ENCODE peak calls at places on chromosomes 4 and X, in five cellular contexts. One of them, this sample, is unnamed.

GRCh38 chrX:44733931-44734330 is 109.9 kb upstream of the DUSP21 start:
- DNase-seq in A549: no peak
- DNase-seq in tibial nerve: no peak
- DNase-seq in testis: no peak
- DNase-seq in ovary: no peak
- DNase-seq in this sample: no peak

GRCh38 chr4:68368566-68369473 is 18.9 kb upstream of the YTHDC1 start:
- DNase-seq in A549: peak; percentile 19
- DNase-seq in tibial nerve: no peak
- DNase-seq in testis: no peak
- DNase-seq in ovary: no peak
- DNase-seq in this sample: no peak

GRCh38 chrX:7169627-7170026 is 21.7 kb upstream of the PUDP start:
- DNase-seq in A549: no peak
- DNase-seq in tibial nerve: no peak
- DNase-seq in testis: no peak
- DNase-seq in ovary: no peak
- DNase-seq in this sample: no peak

GRCh38 chr4:142406051-142406549 is 440.0 kb downstream of the INPP4B start:
- DNase-seq in A549: peak; percentile 40
- DNase-seq in tibial nerve: no peak
- DNase-seq in testis: no peak
- DNase-seq in ovary: no peak
- DNase-seq in this sample: peak; percentile 9

GRCh38 chr4:189786447-189786846 is 154.2 kb upstream of the FRG1 start:
- DNase-seq in A549: no peak
- DNase-seq in tibial nerve: no peak
- DNase-seq in testis: no peak
- DNase-seq in ovary: no peak
- DNase-seq in this sample: no peak

GRCh38 chr4:95742179-95742578 is 97.7 kb upstream of the PDHA2 start:
- DNase-seq in A549: no peak
- DNase-seq in tibial nerve: no peak
- DNase-seq in testis: no peak
- DNase-seq in ovary: no peak
- DNase-seq in this sample: no peak

GRCh38 chr4:184824776-184825393 is 883 bp downstream of the ACSL1 start:
- DNase-seq in A549: no peak
- DNase-seq in tibial nerve: no peak
- DNase-seq in testis: no peak
- DNase-seq in ovary: no peak
- DNase-seq in this sample: no peak

GRCh38 chr4:156475322-156475721 is 496.3 kb downstream of the PDGFC start:
- DNase-seq in A549: peak; percentile 21
- DNase-seq in tibial nerve: no peak
- DNase-seq in testis: no peak
- DNase-seq in ovary: no peak
- DNase-seq in this sample: peak; percentile 3

GRCh38 chrX:150854856-150855255 is 43.6 kb downstream of the CD99L2 start:
- DNase-seq in A549: no peak
- DNase-seq in tibial nerve: no peak
- DNase-seq in testis: no peak
- DNase-seq in ovary: no peak
- DNase-seq in this sample: no peak

GRCh38 chr4:140690093-140690492 is 66.1 kb downstream of the TBC1D9 start:
- DNase-seq in A549: no peak
- DNase-seq in tibial nerve: no peak
- DNase-seq in testis: no peak
- DNase-seq in ovary: no peak
- DNase-seq in this sample: no peak

GRCh38 chr4:95068818-95069478 is 311.2 kb downstream of the BMPR1B start:
- DNase-seq in A549: no peak
- DNase-seq in tibial nerve: no peak
- DNase-seq in testis: no peak
- DNase-seq in ovary: no peak
- DNase-seq in this sample: no peak

GRCh38 chrX:72735561-72735960 is 21.5 kb upstream of the PHKA1 start:
- DNase-seq in A549: no peak
- DNase-seq in tibial nerve: no peak
- DNase-seq in testis: no peak
- DNase-seq in ovary: no peak
- DNase-seq in this sample: no peak

GRCh38 chrX:49919617-49920016 is 2.8 kb upstream of the CLCN5 start:
- DNase-seq in A549: peak; percentile 14
- DNase-seq in tibial nerve: peak; percentile 41
- DNase-seq in testis: peak; percentile 68
- DNase-seq in ovary: peak; percentile 79
- DNase-seq in this sample: peak; percentile 58

GRCh38 chr4:67020079-67020807 is 525.1 kb downstream of the CENPC start:
- DNase-seq in A549: no peak
- DNase-seq in tibial nerve: no peak
- DNase-seq in testis: no peak
- DNase-seq in ovary: no peak
- DNase-seq in this sample: no peak

GRCh38 chrX:40092808-40093435 is 4.8 kb downstream of the BCOR start:
- DNase-seq in A549: no peak
- DNase-seq in tibial nerve: no peak
- DNase-seq in testis: no peak
- DNase-seq in ovary: no peak
- DNase-seq in this sample: no peak

GRCh38 chr4:147843162-147843561 is 111.3 kb downstream of the ARHGAP10 start:
- DNase-seq in A549: peak; percentile 30
- DNase-seq in tibial nerve: no peak
- DNase-seq in testis: no peak
- DNase-seq in ovary: no peak
- DNase-seq in this sample: no peak

GRCh38 chrX:132219343-132219768 is at the start of gene RAP2C:
- DNase-seq in A549: peak; percentile 82
- DNase-seq in tibial nerve: peak; percentile 80
- DNase-seq in testis: peak; percentile 85
- DNase-seq in ovary: peak; percentile 61
- DNase-seq in this sample: peak; percentile 84

GRCh38 chrX:132216806-132217202 is 2.4 kb downstream of the RAP2C start:
- DNase-seq in A549: peak; percentile 6
- DNase-seq in tibial nerve: no peak
- DNase-seq in testis: no peak
- DNase-seq in ovary: no peak
- DNase-seq in this sample: peak; percentile 61

GRCh38 chrX:132216283-132216682 is 3.0 kb downstream of the RAP2C start:
- DNase-seq in A549: no peak
- DNase-seq in tibial nerve: no peak
- DNase-seq in testis: no peak
- DNase-seq in ovary: no peak
- DNase-seq in this sample: no peak

GRCh38 chrX:132218100-132218807 is 993 bp downstream of the RAP2C start:
- DNase-seq in A549: peak; percentile 91
- DNase-seq in tibial nerve: peak; percentile 46
- DNase-seq in testis: peak; percentile 82
- DNase-seq in ovary: peak; percentile 83
- DNase-seq in this sample: peak; percentile 89

DNA sequence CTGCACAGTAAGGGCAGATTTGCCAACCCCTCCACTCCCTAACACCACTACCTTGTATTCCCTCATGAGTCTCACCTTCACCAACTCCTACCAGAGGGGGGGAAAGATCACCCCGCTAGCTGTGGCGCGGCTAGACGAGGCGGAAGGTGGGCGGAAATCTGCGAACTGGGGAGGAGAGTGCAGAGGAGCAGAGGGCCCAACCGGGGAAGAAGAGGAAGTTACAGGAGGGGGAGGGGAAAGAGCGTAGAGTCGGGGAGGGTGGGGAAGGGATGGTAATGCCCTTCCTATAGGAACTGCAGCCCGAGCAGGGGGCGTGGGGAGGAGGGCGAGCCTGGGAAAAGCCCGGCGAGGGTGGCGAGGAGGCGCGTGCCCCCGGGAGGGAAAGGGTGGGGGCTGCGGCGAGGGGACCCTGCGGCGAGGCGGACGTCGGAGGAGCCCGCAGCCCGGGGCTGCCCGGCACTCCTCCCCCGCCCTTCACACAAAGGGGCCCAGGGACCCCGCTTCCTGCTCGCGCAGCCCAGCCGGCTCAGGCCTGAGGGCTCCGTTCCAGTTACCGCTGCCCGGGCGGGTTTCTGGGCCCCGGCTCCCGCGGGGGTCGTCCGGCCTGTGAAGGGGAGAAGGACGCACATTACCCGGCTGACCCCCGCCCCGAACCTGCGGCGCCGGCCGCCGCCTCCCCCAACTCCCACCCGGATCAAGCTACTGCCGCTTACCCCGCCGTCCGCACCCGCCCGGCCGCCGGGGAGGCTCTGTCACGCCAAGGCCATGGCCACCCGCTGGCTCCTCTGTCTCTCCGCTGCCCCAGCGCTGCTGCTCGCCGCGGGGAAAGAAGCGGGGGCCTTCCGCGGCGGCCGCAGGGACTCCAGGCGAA is 1.8 kb downstream of the RAP2C start:
- DNase-seq in A549: peak; percentile 87
- DNase-seq in tibial nerve: peak; percentile 30
- DNase-seq in testis: peak; percentile 75
- DNase-seq in ovary: peak; percentile 64
- DNase-seq in this sample: peak; percentile 80
- TF ChIP-seq POLR2A in A549: peak; percentile 51
- TF ChIP-seq POLR2A in tibial nerve: no peak
- TF ChIP-seq POLR2A in testis: no peak
- TF ChIP-seq POLR2A in ovary: no peak
- TF ChIP-seq POLR2A in this sample: no peak

GRCh38 chrX:77785746-77786548 is at the start of gene ATRX:
- DNase-seq in A549: peak; percentile 87
- DNase-seq in tibial nerve: peak; percentile 44
- DNase-seq in testis: peak; percentile 84
- DNase-seq in ovary: peak; percentile 73
- DNase-seq in this sample: peak; percentile 89

GRCh38 chrX:77793950-77794349 is 7.9 kb upstream of the ATRX start:
- DNase-seq in A549: no peak
- DNase-seq in tibial nerve: no peak
- DNase-seq in testis: no peak
- DNase-seq in ovary: no peak
- DNase-seq in this sample: no peak

GRCh38 chrX:77785400-77785745 is 643 bp downstream of the ATRX start:
- DNase-seq in A549: peak; percentile 40
- DNase-seq in tibial nerve: no peak
- DNase-seq in testis: peak; percentile 16
- DNase-seq in ovary: no peak
- DNase-seq in this sample: peak; percentile 73

GRCh38 chrX:77788050-77788449 is 2.0 kb upstream of the ATRX start:
- DNase-seq in A549: peak; percentile 88
- DNase-seq in tibial nerve: peak; percentile 21
- DNase-seq in testis: peak; percentile 14
- DNase-seq in ovary: no peak
- DNase-seq in this sample: peak; percentile 53
- TF ChIP-seq POLR2A in A549: no peak
- TF ChIP-seq POLR2A in tibial nerve: no peak
- TF ChIP-seq POLR2A in testis: no peak
- TF ChIP-seq POLR2A in ovary: no peak
- TF ChIP-seq POLR2A in this sample: peak; percentile 26

DNA sequence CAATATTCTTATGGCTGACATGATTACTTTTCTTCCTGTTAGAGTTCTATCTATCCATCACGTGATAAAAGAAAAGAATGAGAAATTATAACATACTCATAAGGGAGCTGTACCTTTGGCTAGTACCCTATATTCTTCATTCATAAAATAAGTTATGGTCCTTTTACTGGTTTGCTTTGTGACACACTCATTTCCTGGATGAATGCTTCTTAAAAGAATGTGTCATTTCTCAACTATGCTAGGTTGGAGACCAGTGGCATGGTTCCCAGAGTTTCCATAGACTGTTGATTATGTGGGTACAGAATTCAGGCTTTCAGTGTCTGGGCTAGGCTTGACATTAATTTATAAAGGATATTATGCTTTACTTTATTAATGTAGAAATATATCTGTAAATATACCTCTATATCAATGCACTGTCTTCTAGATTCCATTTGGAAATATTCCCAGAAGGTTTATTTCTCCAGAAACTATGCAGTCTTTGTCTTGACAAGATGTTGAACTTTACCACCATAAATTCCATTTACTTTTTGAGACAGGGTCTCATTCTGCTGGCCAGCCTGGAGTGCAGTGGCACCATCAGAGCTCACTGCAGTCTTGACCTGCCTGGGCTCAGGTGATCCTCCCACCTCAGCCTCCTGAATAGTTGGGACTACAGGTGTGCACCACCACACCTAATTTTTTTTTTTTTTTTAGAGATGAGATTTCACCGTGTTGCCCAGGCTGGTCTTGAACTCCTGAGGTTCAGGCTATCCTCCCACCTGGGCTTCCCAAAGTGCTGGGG is 23.8 kb downstream of the NUDT6 start:
- DNase-seq in A549: peak; percentile 76
- DNase-seq in tibial nerve: peak; percentile 36
- DNase-seq in testis: no peak
- DNase-seq in ovary: no peak
- DNase-seq in this sample: no peak
- TF ChIP-seq POLR2A in A549: no peak
- TF ChIP-seq POLR2A in tibial nerve: no peak
- TF ChIP-seq POLR2A in testis: no peak
- TF ChIP-seq POLR2A in ovary: no peak
- TF ChIP-seq POLR2A in this sample: no peak

GRCh38 chr4:152586668-152587067 is 50.8 kb upstream of the FBXW7 start:
- DNase-seq in A549: no peak
- DNase-seq in tibial nerve: no peak
- DNase-seq in testis: no peak
- DNase-seq in ovary: no peak
- DNase-seq in this sample: no peak

GRCh38 chr4:152587127-152587526 is 51.2 kb upstream of the FBXW7 start:
- DNase-seq in A549: no peak
- DNase-seq in tibial nerve: no peak
- DNase-seq in testis: no peak
- DNase-seq in ovary: no peak
- DNase-seq in this sample: no peak

GRCh38 chr4:152581536-152582160 is 45.8 kb upstream of the FBXW7 start:
- DNase-seq in A549: no peak
- DNase-seq in tibial nerve: no peak
- DNase-seq in testis: no peak
- DNase-seq in ovary: no peak
- DNase-seq in this sample: peak; percentile 31

GRCh38 chr4:152588869-152589268 is 53.0 kb upstream of the FBXW7 start:
- DNase-seq in A549: no peak
- DNase-seq in tibial nerve: no peak
- DNase-seq in testis: no peak
- DNase-seq in ovary: no peak
- DNase-seq in this sample: no peak

GRCh38 chr4:152585036-152585439 is 49.1 kb upstream of the FBXW7 start:
- DNase-seq in A549: no peak
- DNase-seq in tibial nerve: no peak
- DNase-seq in testis: no peak
- DNase-seq in ovary: no peak
- DNase-seq in this sample: no peak
- TF ChIP-seq POLR2A in A549: no peak
- TF ChIP-seq POLR2A in tibial nerve: no peak
- TF ChIP-seq POLR2A in testis: no peak
- TF ChIP-seq POLR2A in ovary: no peak
- TF ChIP-seq POLR2A in this sample: no peak

GRCh38 chrX:13074297-13075262 is 30.2 kb upstream of the FAM9C start:
- DNase-seq in A549: no peak
- DNase-seq in tibial nerve: no peak
- DNase-seq in testis: no peak
- DNase-seq in ovary: no peak
- DNase-seq in this sample: no peak
- TF ChIP-seq POLR2A in A549: no peak
- TF ChIP-seq POLR2A in tibial nerve: no peak
- TF ChIP-seq POLR2A in testis: no peak
- TF ChIP-seq POLR2A in ovary: no peak
- TF ChIP-seq POLR2A in this sample: no peak

GRCh38 chrX:153517941-153518834 is 746 bp downstream of the ATP2B3 start:
- DNase-seq in A549: no peak
- DNase-seq in tibial nerve: no peak
- DNase-seq in testis: no peak
- DNase-seq in ovary: no peak
- DNase-seq in this sample: no peak
- TF ChIP-seq POLR2A in A549: no peak
- TF ChIP-seq POLR2A in tibial nerve: no peak
- TF ChIP-seq POLR2A in testis: no peak
- TF ChIP-seq POLR2A in ovary: no peak
- TF ChIP-seq POLR2A in this sample: no peak